ENCODE peak calls at places on chromosomes 12 and 14, in five cellular contexts. T is choroid plexus epithelial cell, W is K562, R is cardiac muscle cell, H is left lung. E is an unnamed sample.

GRCh38 chr12:54740882-54741281 is 92.7 kb upstream of the DCD start:
- DNase-seq in W (no peak), T (no peak), H (no peak), R (no peak), E (no peak)

GRCh38 chr14:94517641-94518257 is 8.5 kb upstream of the SERPINA12 start:
- DNase-seq in W (no peak), T (no peak), H (no peak), R (no peak), E (no peak)

GRCh38 chr14:77051101-77051500 is 22.6 kb upstream of the IRF2BPL start:
- DNase-seq in H (peak; percentile 86), R (no peak), W (no peak), T (no peak), E (no peak)

GRCh38 chr12:5511644-5512584 is 80.0 kb downstream of the NTF3 start:
- DNase-seq in R (peak; percentile 56), T (peak; percentile 6), W (peak; percentile 22), H (peak; percentile 55), E (peak; percentile 23)

GRCh38 chr12:91562476-91562875 is 379.9 kb upstream of the DCN start:
- DNase-seq in T (no peak), R (no peak), H (no peak), W (no peak), E (no peak)

GRCh38 chr14:102215071-102215470 is 75.4 kb downstream of the WDR20 start:
- DNase-seq in W (no peak), T (no peak), H (no peak), R (peak; percentile 78), E (no peak)

GRCh38 chr12:71484272-71484905 is 44.8 kb downstream of the LGR5 start:
- DNase-seq in R (no peak), W (no peak), T (no peak), H (no peak), E (no peak)

GRCh38 chr12:127083028-127083949 is 1183.7 kb upstream of the TMEM132C start:
- DNase-seq in R (peak; percentile 73), H (no peak), W (peak; percentile 81), T (peak; percentile 87), E (no peak)

GRCh38 chr14:65433157-65433556 is 20.6 kb downstream of the FUT8 start:
- DNase-seq in W (no peak), R (no peak), T (no peak), H (no peak), E (no peak)

GRCh38 chr12:112121780-112122565 is 3.4 kb upstream of the TRAFD1 start:
- DNase-seq in H (no peak), R (peak; percentile 95), W (no peak), T (peak; percentile 77), E (no peak)

GRCh38 chr14:95817271-95817670 is 59.4 kb upstream of the TUNAR start:
- DNase-seq in H (no peak), T (no peak), W (no peak), R (no peak), E (no peak)

GRCh38 chr14:103057028-103057371 is 349 bp downstream of the CDC42BPB start:
- DNase-seq in T (peak; percentile 40), R (peak; percentile 35), W (peak; percentile 22), H (peak; percentile 85), E (no peak)

GRCh38 chr12:67025543-67026114 is 243.5 kb upstream of the CAND1 start:
- DNase-seq in W (peak; percentile 70), R (peak; percentile 29), T (peak; percentile 30), H (no peak), E (peak; percentile 41)

GRCh38 chr12:124994435-124994975 is 1.1 kb downstream of the BRI3BP start:
- DNase-seq in W (peak; percentile 28), T (no peak), R (peak; percentile 6), H (peak; percentile 83), E (no peak)

GRCh38 chr12:3959799-3960560 is 86.8 kb upstream of the PARP11 start:
- DNase-seq in W (no peak), H (no peak), R (no peak), T (no peak), E (no peak)

GRCh38 chr12:65152586-65152985 is 16.8 kb upstream of the LEMD3 start:
- DNase-seq in T (peak; percentile 44), W (no peak), H (no peak), R (peak; percentile 73), E (no peak)

GRCh38 chr12:16531623-16532022 is 74.3 kb downstream of the LMO3 start:
- DNase-seq in R (no peak), H (no peak), T (no peak), W (no peak), E (no peak)

GRCh38 chr14:24982472-24983155 is 67.3 kb downstream of the STXBP6 start:
- DNase-seq in W (no peak), T (peak; percentile 88), R (peak; percentile 60), H (no peak), E (no peak)

DNA sequence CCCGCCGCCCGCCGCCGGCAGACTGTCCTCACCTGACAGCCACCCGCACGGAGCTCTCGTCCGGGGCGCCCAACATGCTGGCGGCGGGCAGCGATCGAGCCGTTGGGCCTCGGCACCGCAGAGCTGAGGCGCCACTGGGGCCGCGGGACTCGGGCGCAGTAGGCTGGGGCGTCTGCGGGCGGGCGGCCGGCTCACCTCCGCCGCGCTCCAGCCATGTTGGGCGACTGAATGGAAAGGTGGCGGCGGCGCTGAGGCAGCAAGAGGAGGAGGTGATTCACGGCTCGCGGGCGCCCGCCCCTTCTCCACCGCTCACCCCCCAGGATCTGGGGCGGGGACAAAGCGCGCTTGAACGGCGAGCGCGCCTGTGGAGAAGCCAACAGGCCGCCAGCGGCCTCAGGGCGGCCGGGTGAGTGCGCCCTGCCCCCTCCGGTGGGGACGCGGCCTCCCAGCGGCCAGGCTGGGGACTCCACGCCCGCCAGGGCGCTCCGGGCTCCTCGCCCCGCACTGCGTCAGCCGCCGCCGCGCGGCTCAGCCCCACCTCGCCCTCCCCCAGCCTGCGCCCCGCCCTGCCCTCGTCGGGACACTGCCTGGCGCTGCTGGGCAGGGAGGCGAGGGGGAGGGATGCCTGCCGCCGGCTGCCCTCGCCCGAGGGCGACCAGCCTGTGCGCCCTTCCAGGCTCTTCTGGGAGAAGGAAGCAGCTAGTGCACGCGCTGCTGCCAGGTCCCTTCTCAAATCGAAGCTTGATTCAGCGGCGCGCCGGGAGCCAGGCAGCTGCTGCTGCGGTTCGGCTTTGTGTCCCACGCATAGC is at the start of gene KIF21A:
- DNase-seq in R (peak; percentile 98), T (peak; percentile 73), W (peak; percentile 90), H (peak; percentile 95), E (peak; percentile 91)
- TF ChIP-seq CTCF in R (peak; percentile 39), T (no peak), W (peak; percentile 75), H (peak; percentile 66), E (peak; percentile 80)

GRCh38 chr12:130716918-130717306 is 813 bp upstream of the RIMBP2 start:
- DNase-seq in R (no peak), W (no peak), T (no peak), H (no peak), E (no peak)

GRCh38 chr12:130714591-130715149 is 1.4 kb downstream of the RIMBP2 start:
- DNase-seq in W (no peak), H (no peak), R (no peak), T (no peak), E (no peak)

GRCh38 chr12:130715150-130715995 is 726 bp downstream of the RIMBP2 start:
- DNase-seq in W (no peak), R (no peak), H (no peak), T (no peak), E (no peak)

GRCh38 chr12:130717752-130718151 is 1.7 kb upstream of the RIMBP2 start:
- DNase-seq in W (no peak), R (no peak), H (no peak), T (no peak), E (no peak)

DNA sequence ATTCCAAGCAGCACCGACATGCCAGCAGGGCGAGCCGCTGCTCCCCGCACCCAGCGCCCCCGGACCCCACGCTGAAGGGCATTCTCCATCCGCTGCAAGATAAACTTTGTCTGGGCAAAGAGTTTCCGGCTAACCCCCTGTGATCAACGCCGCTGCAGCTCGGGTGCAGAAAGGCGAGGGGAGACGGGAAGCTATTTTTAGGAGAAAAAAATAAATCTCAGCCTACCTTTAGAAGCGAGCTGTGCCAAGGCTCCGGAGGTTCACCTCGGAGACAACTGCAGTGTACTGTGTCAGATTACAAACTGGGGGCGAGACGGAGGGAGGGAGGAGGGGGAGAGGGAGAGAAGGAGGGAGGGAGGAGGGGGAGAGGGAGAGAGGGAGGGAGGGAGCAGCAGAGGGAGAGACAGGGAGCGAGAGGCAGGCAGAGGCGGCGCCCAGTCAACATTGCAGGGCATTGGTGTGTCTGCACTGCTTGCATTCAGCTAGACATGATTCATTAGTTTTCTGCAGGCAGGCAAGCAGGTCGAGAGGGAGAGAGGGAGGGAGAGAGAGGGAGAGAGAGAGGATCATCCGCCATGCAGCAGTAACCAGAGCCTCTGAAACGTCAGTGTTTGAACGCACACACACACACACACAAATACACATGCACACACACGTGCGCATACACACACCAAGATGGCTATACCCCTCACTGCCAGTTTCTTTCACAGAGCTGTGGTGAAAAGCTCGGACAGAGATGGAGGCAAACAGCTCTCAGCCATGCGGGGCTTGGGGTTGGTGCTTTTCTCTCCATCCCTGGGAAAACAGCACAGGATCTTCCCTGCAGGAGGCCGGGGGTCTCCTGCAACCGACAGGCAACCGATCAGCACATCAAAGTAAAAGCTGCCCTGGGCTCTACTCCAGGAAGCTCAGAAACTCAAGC is at the start of gene RIMBP2:
- DNase-seq in T (peak; percentile 45), W (no peak), H (no peak), R (peak; percentile 9), E (no peak)
- TF ChIP-seq CTCF in T (no peak), W (no peak), H (no peak), R (no peak), E (no peak)

GRCh38 chr14:26163761-26164160 is 434.1 kb downstream of the NOVA1 start:
- DNase-seq in R (peak; percentile 66), H (peak; percentile 14), T (peak; percentile 73), W (no peak), E (no peak)
- TF ChIP-seq CTCF in R (peak; percentile 66), H (peak; percentile 14), T (peak; percentile 72), W (no peak), E (peak; percentile 59)

GRCh38 chr14:106844608-106845285 is 1318.4 kb downstream of the TMEM121 start:
- DNase-seq in H (peak; percentile 95), W (peak; percentile 4), R (no peak), T (no peak), E (no peak)

GRCh38 chr14:106845286-106846087 is 1319.1 kb downstream of the TMEM121 start:
- DNase-seq in W (no peak), R (no peak), H (peak; percentile 68), T (no peak), E (no peak)

GRCh38 chr14:106846218-106846617 is 1319.8 kb downstream of the TMEM121 start:
- DNase-seq in H (no peak), W (no peak), R (no peak), T (no peak), E (no peak)

GRCh38 chr14:106850913-106851825 is 1324.8 kb downstream of the TMEM121 start:
- DNase-seq in W (no peak), T (no peak), H (no peak), R (no peak), E (no peak)

DNA sequence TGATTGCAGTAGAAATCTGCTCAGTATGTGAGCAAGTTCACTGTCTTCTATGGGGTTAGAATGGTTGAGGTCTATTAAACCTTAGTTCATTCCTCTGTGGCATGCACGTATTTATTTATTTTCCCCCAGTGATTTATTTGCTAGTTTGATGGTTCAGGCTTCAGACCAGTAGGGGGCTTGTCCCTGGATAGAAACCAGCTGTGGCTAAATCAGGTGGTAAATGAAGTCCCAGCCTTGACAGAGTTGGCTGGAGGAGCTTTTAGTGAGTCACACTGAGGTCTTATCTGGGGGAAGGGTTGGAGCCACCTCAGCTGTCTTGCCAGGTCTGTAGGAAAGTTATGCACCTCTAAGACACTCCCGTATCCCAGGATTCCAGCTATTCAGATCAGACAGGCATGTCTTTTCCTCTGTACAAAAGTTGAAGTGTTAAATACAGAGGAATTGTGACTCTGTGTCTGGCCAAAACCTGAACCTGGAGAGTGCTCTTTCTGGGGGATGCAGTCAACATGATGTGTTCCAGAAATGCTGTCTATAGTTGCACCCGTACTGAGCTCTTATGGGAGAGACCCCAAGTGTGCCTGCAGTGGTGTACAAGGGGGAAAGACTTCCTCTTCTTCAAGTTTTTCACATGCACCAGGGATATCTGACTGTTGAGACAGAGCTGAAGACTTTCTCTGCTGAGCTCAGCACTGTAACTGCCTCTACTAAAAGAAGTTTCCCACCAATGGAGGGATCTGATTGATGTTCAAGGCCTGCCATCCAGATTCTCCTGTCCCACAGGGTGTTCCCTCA is 1322.1 kb downstream of the TMEM121 start:
- DNase-seq in H (no peak), T (no peak), R (no peak), W (no peak), E (no peak)
- TF ChIP-seq CTCF in H (no peak), T (no peak), R (no peak), W (no peak), E (no peak)